ENCODE peak calls at places on chromosomes 16 and 17, in six cellular contexts. U is transverse colon; T is mesothelial cell of epicardium; K is activated naive CD8-positive, alpha-beta T cell treated with anti-CD3 and anti-CD28 coated beads, Interleukin-2, amount 10 ng/mL, durations not matched to agents 7 days and 5 days; I is renal cortical epithelial cell; X is Daoy. P is an unnamed sample.

GRCh38 chr17:42107597-42108576 is 4.6 kb downstream of the DHX58 start:
- DNase-seq in U (peak; percentile 92), T (peak; percentile 82), K (peak; percentile 98), I (peak; percentile 24), X (peak; percentile 29), P (no peak)

GRCh38 chr17:73142763-73143395 is 21.9 kb upstream of the SSTR2 start:
- DNase-seq in U (no peak), T (no peak), K (no peak), I (no peak), X (peak; percentile 75), P (no peak)

GRCh38 chr16:79595916-79596450 is 4.6 kb downstream of the MAF start:
- DNase-seq in U (no peak), T (no peak), K (no peak), I (no peak), X (no peak), P (no peak)

GRCh38 chr16:22239131-22239805 is 33.2 kb downstream of the EEF2K start:
- DNase-seq in U (no peak), T (no peak), K (no peak), I (no peak), X (no peak), P (no peak)

GRCh38 chr17:7282752-7283321 is 1.3 kb downstream of the SLC2A4 start:
- DNase-seq in U (no peak), T (no peak), K (no peak), I (no peak), X (no peak), P (no peak)

GRCh38 chr16:78684655-78685400 is 585.4 kb downstream of the WWOX start:
- DNase-seq in U (no peak), T (no peak), K (no peak), I (no peak), X (no peak), P (no peak)

GRCh38 chr16:54280751-54281150 is 5.8 kb downstream of the IRX3 start:
- DNase-seq in U (no peak), T (no peak), K (no peak), I (peak; percentile 46), X (peak; percentile 31), P (no peak)

GRCh38 chr17:65022751-65023421 is 33.7 kb downstream of the GNA13 start:
- DNase-seq in U (no peak), T (no peak), K (no peak), I (peak; percentile 97), X (peak; percentile 76), P (peak; percentile 69)

GRCh38 chr17:70869402-70870085 is 700.2 kb downstream of the KCNJ2 start:
- DNase-seq in U (no peak), T (no peak), K (no peak), I (no peak), X (no peak), P (no peak)

P was measured in retinal pigment epithelial cell.